ENCODE peak calls at places on chromosomes 4 and X, in ten cellular contexts. T, Y, O, K, I, G, Z, L, A and D are unnamed samples.

GRCh38 chrX:21659320-21659719 is 1.2 kb upstream of the KLHL34 start:
- DNase-seq in G (no peak), Z (no peak), I (no peak), O (no peak), Y (no peak), K (no peak), L (no peak), T (no peak), A (no peak), D (no peak)

GRCh38 chrX:15838017-15838416 is 16.6 kb downstream of the AP1S2 start:
- DNase-seq in I (no peak), Y (no peak), G (peak), A (no peak), Z (no peak), T (no peak), O (no peak), K (no peak), L (no peak), D (no peak)

GRCh38 chrX:39693298-39693697 is 404.5 kb downstream of the BCOR start:
- DNase-seq in Z (peak), L (no peak), T (no peak), G (no peak), K (no peak), I (no peak), A (no peak), Y (no peak), O (no peak), D (no peak)

GRCh38 chr4:16830081-16830480 is 68.4 kb downstream of the LDB2 start:
- DNase-seq in A (no peak), K (no peak), Z (no peak), O (no peak), T (no peak), G (no peak), I (no peak), Y (no peak), L (no peak), D (no peak)

GRCh38 chrX:45822124-45822523 is 621.4 kb upstream of the DIPK2B start:
- DNase-seq in Z (no peak), L (no peak), T (no peak), I (no peak), Y (no peak), G (peak), O (no peak), K (no peak), A (no peak), D (no peak)

GRCh38 chrX:123884809-123885408 is 25.1 kb downstream of the XIAP start:
- DNase-seq in Z (peak), L (peak), Y (peak), T (peak), A (no peak), G (peak), O (no peak), I (no peak), K (no peak), D (peak)

GRCh38 chr4:83387922-83388676 is 53.5 kb upstream of the HPSE start:
- DNase-seq in Z (peak), T (peak), I (no peak), G (no peak), K (no peak), A (no peak), O (no peak), Y (no peak), L (no peak), D (no peak)

GRCh38 chrX:19739683-19740082 is 147.7 kb downstream of the SH3KBP1 start:
- DNase-seq in O (no peak), I (no peak), K (peak), Y (peak), L (peak), G (peak), T (peak), A (no peak), Z (peak), D (peak)

GRCh38 chr4:156961241-156962068 is 10.1 kb downstream of the PDGFC start:
- DNase-seq in K (no peak), I (no peak), Y (no peak), Z (no peak), G (no peak), A (no peak), O (no peak), T (no peak), L (no peak), D (no peak)

GRCh38 chr4:15936495-15936894 is 2.0 kb downstream of the FGFBP1 start:
- DNase-seq in K (no peak), G (peak), I (no peak), A (no peak), Z (no peak), O (no peak), L (no peak), Y (no peak), T (no peak), D (no peak)

GRCh38 chrX:70434352-70434866 is 10.2 kb upstream of the DLG3 start:
- DNase-seq in O (peak), L (peak), G (peak), I (peak), T (peak), Y (peak), Z (peak), A (no peak), K (peak), D (peak)

GRCh38 chr4:25608644-25609043 is 47.0 kb upstream of the SLC34A2 start:
- DNase-seq in A (peak), I (peak), L (no peak), G (no peak), Z (no peak), O (no peak), Y (no peak), T (no peak), K (no peak), D (no peak)

GRCh38 chrX:130984782-130985181 is 73.4 kb upstream of the ARHGAP36 start:
- DNase-seq in K (no peak), G (peak), Z (no peak), O (no peak), L (no peak), T (no peak), I (no peak), A (no peak), Y (no peak), D (no peak)

GRCh38 chr4:118842055-118842454 is 6.1 kb upstream of the SEC24D start:
- DNase-seq in T (peak), Y (peak), G (peak), K (no peak), L (no peak), I (peak), Z (no peak), A (peak), O (no peak), D (peak)

GRCh38 chrX:68719181-68719903 is 71.9 kb downstream of the STARD8 start:
- DNase-seq in A (no peak), L (no peak), I (no peak), G (no peak), T (no peak), Y (no peak), K (no peak), O (no peak), Z (no peak), D (no peak)

GRCh38 chr4:186104895-186105720 is 604 bp downstream of the FAM149A start:
- DNase-seq in K (peak), T (no peak), O (no peak), Z (peak), A (no peak), L (peak), I (no peak), G (no peak), Y (no peak), D (no peak)

GRCh38 chr4:165537028-165537648 is 158.3 kb downstream of the CPE start:
- DNase-seq in O (no peak), A (no peak), G (peak), L (peak), Y (peak), K (no peak), Z (peak), T (peak), I (no peak), D (peak)

GRCh38 chr4:138301536-138301935 is 59.4 kb upstream of the SLC7A11 start:
- DNase-seq in A (no peak), L (no peak), Z (no peak), I (no peak), O (no peak), K (no peak), Y (no peak), T (no peak), G (no peak), D (no peak)

GRCh38 chrX:100512471-100512870 is 72.3 kb upstream of the TNMD start:
- DNase-seq in K (no peak), L (no peak), Z (no peak), Y (no peak), I (no peak), T (peak), O (no peak), A (no peak), G (peak), D (no peak)

GRCh38 chr4:8846864-8847263 is 24.8 kb downstream of the HMX1 start:
- DNase-seq in I (no peak), L (peak), K (no peak), O (no peak), A (no peak), Y (no peak), T (no peak), G (no peak), Z (peak), D (no peak)

GRCh38 chr4:2248044-2248780 is 6.3 kb upstream of the HAUS3 start:
- DNase-seq in G (no peak), I (no peak), Z (no peak), K (no peak), A (no peak), O (peak), L (no peak), Y (no peak), T (no peak), D (no peak)

GRCh38 chr4:2962099-2962455 is 1.1 kb downstream of the NOP14 start:
- DNase-seq in L (no peak), Y (no peak), K (no peak), I (no peak), O (no peak), A (no peak), G (no peak), T (no peak), Z (no peak), D (no peak)

GRCh38 chrX:138710311-138710791 is 1.2 kb downstream of the FGF13 start:
- DNase-seq in Y (no peak), O (no peak), K (peak), A (no peak), L (peak), Z (no peak), G (no peak), I (no peak), T (no peak), D (no peak)

GRCh38 chr4:155403886-155404285 is 27.1 kb upstream of the MAP9 start:
- DNase-seq in Y (peak), A (no peak), L (no peak), I (no peak), O (no peak), K (no peak), Z (no peak), G (peak), T (peak), D (peak)

GRCh38 chr4:155828628-155829027 is 37.4 kb downstream of the ASIC5 start:
- DNase-seq in Y (peak), I (no peak), K (no peak), G (peak), Z (no peak), O (no peak), A (no peak), T (no peak), L (no peak), D (peak)

GRCh38 chrX:3143043-3143799 is 102.0 kb downstream of the ARSF start:
- DNase-seq in K (no peak), I (no peak), G (no peak), T (no peak), O (no peak), Y (no peak), L (no peak), Z (no peak), A (no peak), D (no peak)

GRCh38 chrX:129843209-129843458 is 552 bp downstream of the ZDHHC9 start:
- DNase-seq in A (no peak), Z (no peak), I (no peak), G (no peak), T (no peak), L (no peak), K (no peak), O (no peak), Y (no peak), D (no peak)

GRCh38 chr4:80926446-80926845 is 104.1 kb upstream of the BMP3 start:
- DNase-seq in Y (no peak), Z (no peak), L (no peak), O (no peak), G (peak), K (no peak), I (no peak), T (peak), A (no peak), D (peak)

GRCh38 chr4:5572114-5572513 is 136.2 kb downstream of the EVC2 start:
- DNase-seq in Z (no peak), T (peak), I (no peak), Y (no peak), G (peak), L (no peak), A (no peak), O (no peak), K (no peak), D (no peak)

GRCh38 chrX:24242649-24243556 is 71.0 kb downstream of the SUPT20HL2 start:
- DNase-seq in I (no peak), K (peak), L (peak), G (no peak), T (peak), Z (peak), A (no peak), O (peak), Y (peak), D (peak)

GRCh38 chr4:38765391-38765790 is 17.4 kb downstream of the TLR10 start:
- DNase-seq in I (no peak), A (no peak), L (no peak), K (no peak), G (peak), O (no peak), T (peak), Z (no peak), Y (peak), D (peak)

GRCh38 chr4:38774181-38774580 is 8.6 kb downstream of the TLR10 start:
- DNase-seq in T (peak), O (no peak), Z (no peak), A (no peak), L (no peak), G (peak), I (no peak), Y (no peak), K (no peak), D (no peak)

GRCh38 chr4:38769441-38770210 is 13.2 kb downstream of the TLR10 start:
- DNase-seq in A (no peak), Z (no peak), O (peak), I (no peak), L (no peak), T (no peak), Y (no peak), K (no peak), G (no peak), D (no peak)

GRCh38 chr4:38764292-38764691 is 18.5 kb downstream of the TLR10 start:
- DNase-seq in Y (no peak), K (no peak), T (no peak), G (no peak), L (no peak), I (no peak), Z (no peak), O (no peak), A (no peak), D (no peak)

GRCh38 chr4:38768968-38769394 is 13.8 kb downstream of the TLR10 start:
- DNase-seq in I (no peak), K (no peak), Y (peak), A (no peak), L (no peak), G (no peak), T (peak), O (no peak), Z (no peak), D (no peak)
- H3K4me3 ChIP-seq in I (no peak), K (no peak), Y (no peak), A (no peak), L (no peak), G (no peak), T (no peak), O (no peak), Z (no peak), D (no peak)

GRCh38 chr4:152937535-152938236 is 1.6 kb downstream of the FHDC1 start:
- DNase-seq in Z (peak), A (no peak), L (peak), K (peak), G (no peak), Y (no peak), O (peak), I (no peak), T (peak), D (no peak)

GRCh38 chr4:152935661-152936445 is at the start of gene FHDC1:
- DNase-seq in Z (peak), T (no peak), I (no peak), K (peak), A (no peak), O (peak), L (peak), Y (no peak), G (peak), D (peak)

GRCh38 chr4:152936446-152937279 is 540 bp downstream of the FHDC1 start:
- DNase-seq in G (peak), A (no peak), I (no peak), T (peak), Y (no peak), Z (peak), L (peak), K (peak), O (peak), D (peak)

GRCh38 chr4:152937280-152937534 is 1.1 kb downstream of the FHDC1 start:
- DNase-seq in G (no peak), A (no peak), O (no peak), Y (no peak), Z (no peak), T (no peak), K (no peak), L (no peak), I (no peak), D (no peak)

DNA sequence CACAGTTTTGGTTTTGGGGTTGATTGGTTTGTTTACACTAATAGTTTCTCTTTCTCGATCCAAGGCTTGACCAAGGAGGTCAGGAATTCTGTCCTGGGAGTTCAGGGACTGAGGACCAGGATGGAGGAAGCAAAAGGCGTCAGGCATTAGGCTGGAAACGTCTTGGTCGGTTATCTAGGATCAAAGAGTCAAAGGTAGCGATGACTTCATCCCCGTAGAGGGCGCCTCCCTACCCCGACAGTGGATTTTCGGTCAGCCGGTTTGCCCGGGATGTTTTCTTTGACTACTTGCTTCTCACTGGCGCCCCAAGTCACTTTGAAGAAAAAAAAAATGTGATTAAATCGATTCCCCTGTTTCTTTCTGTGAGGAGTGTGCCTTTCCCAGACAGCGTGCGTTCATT is 985 bp upstream of the FHDC1 start:
- DNase-seq in L (no peak), A (no peak), I (no peak), O (no peak), Y (no peak), Z (peak), T (no peak), G (peak), K (no peak), D (peak)
- H3K4me3 ChIP-seq in L (no peak), A (no peak), I (no peak), O (no peak), Y (no peak), Z (no peak), T (no peak), G (peak), K (no peak), D (no peak)

GRCh38 chr4:99817310-99817885 is 771 bp downstream of the DAPP1 start:
- DNase-seq in Z (no peak), I (no peak), G (peak), A (no peak), Y (no peak), T (no peak), K (no peak), O (no peak), L (no peak), D (no peak)
- H3K4me3 ChIP-seq in Z (no peak), I (no peak), G (peak), A (no peak), Y (no peak), T (no peak), K (peak), O (peak), L (no peak), D (no peak)

GRCh38 chrX:83501540-83501939 is 6.5 kb upstream of the POU3F4 start:
- DNase-seq in G (no peak), K (no peak), L (no peak), O (no peak), Y (no peak), A (no peak), T (no peak), I (no peak), Z (no peak), D (no peak)
- H3K4me3 ChIP-seq in G (no peak), K (no peak), L (no peak), O (no peak), Y (no peak), A (no peak), T (no peak), I (no peak), Z (no peak), D (no peak)

GRCh38 chr4:101227715-101228114 is 119.6 kb downstream of the PPP3CA start:
- DNase-seq in L (no peak), Y (no peak), Z (no peak), I (no peak), G (no peak), T (no peak), A (no peak), O (no peak), K (no peak), D (no peak)
- H3K4me3 ChIP-seq in L (no peak), Y (no peak), Z (no peak), I (no peak), G (no peak), T (no peak), A (no peak), O (no peak), K (no peak), D (no peak)

GRCh38 chr4:184114431-184114830 is 103.2 kb downstream of the ENPP6 start:
- DNase-seq in G (peak), Y (no peak), K (no peak), O (no peak), Z (no peak), A (no peak), L (no peak), I (no peak), T (no peak), D (no peak)
- H3K4me3 ChIP-seq in G (no peak), Y (no peak), K (no peak), O (no peak), Z (no peak), A (no peak), L (no peak), I (no peak), T (no peak), D (no peak)

GRCh38 chrX:134172588-134173259 is 64.3 kb upstream of the CCDC160 start:
- DNase-seq in L (peak), G (no peak), O (peak), K (peak), I (no peak), Z (peak), Y (no peak), A (no peak), T (no peak), D (no peak)

GRCh38 chrX:134173541-134174272 is 63.3 kb upstream of the CCDC160 start:
- DNase-seq in I (no peak), O (no peak), T (no peak), Z (no peak), G (no peak), L (no peak), A (no peak), K (no peak), Y (no peak), D (no peak)

GRCh38 chrX:134177527-134177926 is 59.5 kb upstream of the CCDC160 start:
- DNase-seq in G (no peak), Z (no peak), I (no peak), A (no peak), O (no peak), Y (no peak), K (no peak), T (no peak), L (no peak), D (no peak)

GRCh38 chrX:134174273-134174660 is 62.7 kb upstream of the CCDC160 start:
- DNase-seq in Y (no peak), Z (no peak), T (no peak), I (no peak), A (no peak), L (no peak), O (no peak), G (no peak), K (no peak), D (no peak)

GRCh38 chrX:134174859-134175258 is 62.1 kb upstream of the CCDC160 start:
- DNase-seq in Z (no peak), L (no peak), K (no peak), G (no peak), I (no peak), O (no peak), Y (no peak), T (no peak), A (no peak), D (no peak)
- H3K4me3 ChIP-seq in Z (no peak), L (no peak), K (no peak), G (no peak), I (no peak), O (no peak), Y (no peak), T (no peak), A (no peak), D (no peak)

DNA sequence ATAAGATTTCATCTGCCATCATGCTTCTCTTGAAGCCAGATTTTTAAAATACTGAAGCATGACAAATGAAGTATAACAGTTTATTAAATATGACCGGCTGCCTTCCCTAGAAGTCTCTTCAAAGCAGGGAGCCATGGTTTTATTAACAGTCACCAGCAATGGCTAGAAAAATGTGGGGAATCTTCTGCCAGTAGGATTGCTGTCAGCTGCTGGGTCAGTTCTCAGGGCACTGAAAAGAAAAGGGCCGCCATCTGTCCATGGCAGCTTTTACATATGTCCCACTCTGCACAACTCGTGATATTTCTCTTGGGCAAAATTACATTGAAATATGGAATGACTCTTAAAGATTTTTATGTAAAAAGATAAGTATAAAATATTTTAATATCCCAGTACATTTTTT is 2.8 kb downstream of the CCNG2 start:
- DNase-seq in T (no peak), Z (no peak), Y (no peak), L (no peak), O (no peak), G (no peak), A (no peak), I (no peak), K (no peak), D (no peak)
- H3K4me3 ChIP-seq in T (no peak), Z (no peak), Y (no peak), L (no peak), O (no peak), G (peak), A (peak), I (no peak), K (no peak), D (no peak)

GRCh38 chr4:97517948-97518347 is 625.3 kb downstream of the STPG2 start:
- DNase-seq in A (no peak), G (no peak), K (no peak), L (no peak), Z (no peak), T (no peak), Y (no peak), I (no peak), O (no peak), D (no peak)

GRCh38 chr4:97513917-97514316 is 629.4 kb downstream of the STPG2 start:
- DNase-seq in O (no peak), T (no peak), A (no peak), G (no peak), Z (no peak), L (no peak), Y (no peak), K (no peak), I (no peak), D (no peak)
- H3K4me3 ChIP-seq in O (no peak), T (no peak), A (no peak), G (no peak), Z (no peak), L (no peak), Y (no peak), K (no peak), I (no peak), D (no peak)